ENCODE peak calls at places on chromosomes 16 and 17, in seven cellular contexts. P is SK-N-SH, V is GM12878, X is GM12891, J is K562, W is HepG2, U is H1. L is an unnamed sample.

GRCh38 chr16:80938035-80938927 is 68.4 kb downstream of the CMC2 start:
- DNase-seq in P (no peak), V (no peak), X (no peak), J (no peak), W (no peak), U (no peak), L (no peak)

GRCh38 chr17:62681939-62682381 is 54.5 kb downstream of the MRC2 start:
- DNase-seq in P (no peak), V (no peak), X (no peak), J (no peak), W (no peak), U (no peak), L (no peak)

GRCh38 chr17:68053237-68054030 is 17.9 kb downstream of the KPNA2 start:
- DNase-seq in P (no peak), V (no peak), X (no peak), J (no peak), W (no peak), U (no peak), L (no peak)

GRCh38 chr16:11585460-11586374 is 1.0 kb downstream of the LITAF start:
- DNase-seq in P (peak; percentile 61), V (no peak), X (no peak), J (no peak), W (peak; percentile 53), U (no peak), L (no peak)

GRCh38 chr16:11180489-11180888 is 75.5 kb downstream of the SOCS1 start:
- DNase-seq in P (no peak), V (no peak), X (no peak), J (no peak), W (no peak), U (no peak), L (no peak)

GRCh38 chr17:82663381-82664275 is 15.4 kb upstream of the WDR45B start:
- DNase-seq in P (no peak), V (no peak), X (no peak), J (no peak), W (no peak), U (no peak), L (no peak)

GRCh38 chr17:30788918-30789317 is 35.6 kb downstream of the CRLF3 start:
- DNase-seq in P (no peak), V (no peak), X (no peak), J (no peak), W (no peak), U (no peak), L (no peak)

GRCh38 chr17:16171613-16172012 is 43.7 kb downstream of the NCOR1 start:
- DNase-seq in P (no peak), V (no peak), X (no peak), J (no peak), W (peak; percentile 48), U (no peak), L (no peak)

GRCh38 chr17:43983515-43984411 is 20.7 kb upstream of the NAGS start:
- DNase-seq in P (peak; percentile 72), V (no peak), X (no peak), J (peak; percentile 79), W (peak; percentile 67), U (no peak), L (no peak)

GRCh38 chr16:46901709-46902108 is 17.5 kb downstream of the GPT2 start:
- DNase-seq in P (no peak), V (no peak), X (no peak), J (no peak), W (no peak), U (no peak), L (no peak)
- TF ChIP-seq TAF1 in P (no peak), V (no peak), X (no peak), J (no peak), W (no peak), U (no peak), L (no peak)

DNA sequence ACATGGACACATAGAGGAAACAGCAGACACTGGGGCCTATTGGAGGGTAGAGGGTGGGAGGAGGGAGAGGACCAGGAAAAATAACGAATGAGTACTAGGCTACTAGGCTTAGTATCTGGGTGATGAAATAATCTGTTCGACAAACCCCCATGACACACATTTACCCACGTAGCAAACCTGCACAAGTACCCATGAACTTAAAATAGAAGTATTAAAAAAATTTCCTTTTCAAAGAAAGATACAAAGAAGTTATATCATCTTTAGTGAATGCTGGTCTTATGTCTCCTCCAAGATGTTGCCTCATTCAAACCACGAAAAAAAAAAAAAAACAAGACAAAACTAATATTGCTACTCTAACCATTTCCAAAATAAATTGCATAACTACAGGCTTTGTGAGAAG is 31.7 kb downstream of the MBTD1 start:
- DNase-seq in P (no peak), V (no peak), X (no peak), J (no peak), W (no peak), U (no peak), L (no peak)
- TF ChIP-seq TAF1 in P (no peak), V (no peak), X (no peak), J (no peak), W (no peak), U (no peak), L (no peak)

GRCh38 chr17:42929497-42929844 is 28.9 kb downstream of the G6PC1 start:
- DNase-seq in P (no peak), V (no peak), X (no peak), J (no peak), W (no peak), U (no peak), L (no peak)

GRCh38 chr17:42924891-42925290 is 24.3 kb downstream of the G6PC1 start:
- DNase-seq in P (no peak), V (no peak), X (no peak), J (no peak), W (no peak), U (no peak), L (no peak)

GRCh38 chr17:42928714-42929496 is 28.3 kb downstream of the G6PC1 start:
- DNase-seq in P (peak; percentile 46), V (peak; percentile 45), X (peak; percentile 32), J (peak; percentile 95), W (peak; percentile 92), U (no peak), L (peak; percentile 29)
- TF ChIP-seq TAF1 in P (no peak), V (no peak), X (no peak), J (no peak), W (no peak), U (peak; percentile 23), L (no peak)

DNA sequence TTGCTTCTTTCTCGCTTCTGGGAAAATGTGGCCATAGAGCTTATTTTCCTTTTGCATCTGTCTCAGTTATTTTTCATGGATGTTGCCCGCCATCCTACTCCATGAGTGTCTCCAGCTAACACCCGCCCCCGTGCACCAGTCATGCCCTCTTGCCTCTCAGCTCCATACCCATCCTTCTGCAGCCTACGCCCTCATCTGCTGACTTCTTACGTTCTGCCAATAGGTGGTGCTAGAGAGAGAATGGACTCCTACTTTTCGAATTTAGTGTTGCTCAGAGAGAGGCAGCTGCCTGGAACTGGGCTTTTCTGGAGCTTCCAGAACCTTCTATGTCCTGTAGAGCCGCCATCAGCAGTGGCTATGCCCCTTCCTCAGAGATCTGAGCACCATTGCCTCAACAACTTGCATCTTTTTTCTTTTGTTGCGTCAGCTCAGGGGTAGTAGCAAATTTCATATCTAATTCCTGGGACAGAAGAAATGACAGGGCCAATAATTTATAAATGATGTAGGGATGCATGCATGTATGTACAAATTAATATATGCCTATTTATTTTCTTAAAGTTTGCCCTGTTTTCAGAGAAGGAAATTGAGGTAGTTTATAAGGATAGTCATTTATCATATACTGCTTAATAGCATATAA is 119.7 kb upstream of the MYOCD start:
- DNase-seq in P (peak; percentile 45), V (no peak), X (peak; percentile 25), J (peak; percentile 38), W (peak; percentile 41), U (peak; percentile 27), L (peak; percentile 13)
- TF ChIP-seq TAF1 in P (no peak), V (no peak), X (no peak), J (no peak), W (no peak), U (no peak), L (no peak)

DNA sequence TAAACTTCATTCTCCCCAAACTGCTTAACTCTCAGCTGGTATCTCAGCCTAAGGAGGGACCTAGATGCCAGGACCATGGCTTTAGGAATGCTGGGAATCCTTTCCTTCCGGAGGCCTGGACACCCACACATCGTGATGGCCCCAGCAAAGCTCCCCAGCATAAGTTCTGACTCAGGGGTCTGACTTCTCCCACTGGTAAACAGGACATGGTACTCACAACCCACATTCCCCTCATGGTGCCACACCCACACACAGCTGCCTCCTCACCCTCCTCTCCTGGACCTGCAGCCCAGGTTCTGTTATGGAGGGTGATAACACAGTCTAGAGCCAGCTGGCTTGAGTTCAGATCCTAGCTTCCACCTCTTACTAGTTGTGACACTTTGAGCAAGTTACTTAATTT is 710 bp upstream of the RNF227 start:
- DNase-seq in P (no peak), V (no peak), X (no peak), J (peak; percentile 20), W (peak; percentile 5), U (no peak), L (no peak)
- TF ChIP-seq TAF1 in P (no peak), V (no peak), X (no peak), J (no peak), W (no peak), U (no peak), L (no peak)

GRCh38 chr16:31179747-31180458 is at the start of gene FUS:
- DNase-seq in P (peak; percentile 99), V (peak; percentile 50), X (peak; percentile 84), J (peak; percentile 94), W (peak; percentile 84), U (no peak), L (peak; percentile 88)

GRCh38 chr16:31179153-31179746 is 689 bp upstream of the FUS start:
- DNase-seq in P (no peak), V (no peak), X (no peak), J (no peak), W (no peak), U (no peak), L (no peak)

GRCh38 chr16:31182391-31182790 is 2.5 kb downstream of the FUS start:
- DNase-seq in P (no peak), V (no peak), X (no peak), J (no peak), W (no peak), U (no peak), L (no peak)

GRCh38 chr16:31183432-31184428 is 3.8 kb downstream of the FUS start:
- DNase-seq in P (no peak), V (no peak), X (no peak), J (no peak), W (no peak), U (no peak), L (no peak)

GRCh38 chr16:31181102-31181830 is 1.3 kb downstream of the FUS start:
- DNase-seq in P (no peak), V (no peak), X (no peak), J (peak; percentile 78), W (no peak), U (no peak), L (no peak)
- TF ChIP-seq TAF1 in P (no peak), V (no peak), X (no peak), J (no peak), W (no peak), U (no peak), L (no peak)

L was measured in GM12892.